ENCODE peak calls at places on chromosomes 2 and 18, in eight cellular contexts. J is activated CD8-positive, alpha-beta memory T cell treated with anti-CD3 and anti-CD28 coated beads, Interleukin-2, amount 10 ng/mL, durations not matched to agents 7 days and 5 days; S is stimulated activated CD4-positive, alpha-beta T cell treated with anti-CD3 and anti-CD28 coated beads, Interleukin-2, amount 100 ng/mL, for 24 hours; O is HuH-7; R is NCI-H510A treated with DMSO at 0.1 percent for 48 hours; M is endothelial cell; X is iris pigment epithelial cell; F is activated CD4-positive, alpha-beta T cell treated with anti-CD3 and anti-CD28 coated beads, Interleukin-2, amount 50 U/mL, for 24 hours. U is an unnamed sample.

GRCh38 chr2:46984642-46985476 is 69.3 kb upstream of the MCFD2 start:
- DNase-seq in J (peak; percentile 84), S (peak; percentile 62), O (no peak), R (no peak), M (no peak), X (peak; percentile 93), F (no peak), U (no peak)

GRCh38 chr2:124666976-124667375 is 641.9 kb downstream of the CNTNAP5 start:
- DNase-seq in J (no peak), S (no peak), O (no peak), R (no peak), M (no peak), X (no peak), F (no peak), U (no peak)

GRCh38 chr2:150286730-150287362 is 200.6 kb downstream of the RND3 start:
- DNase-seq in J (no peak), S (no peak), O (no peak), R (no peak), M (no peak), X (no peak), F (no peak), U (no peak)

GRCh38 chr2:212994976-212995375 is 156.4 kb downstream of the IKZF2 start:
- DNase-seq in J (no peak), S (no peak), O (no peak), R (no peak), M (no peak), X (peak; percentile 38), F (no peak), U (no peak)

GRCh38 chr2:222105046-222105445 is 193.8 kb downstream of the PAX3 start:
- DNase-seq in J (no peak), S (no peak), O (no peak), R (no peak), M (no peak), X (no peak), F (no peak), U (no peak)

GRCh38 chr18:22658318-22658717 is 240.6 kb upstream of the CTAGE1 start:
- DNase-seq in J (no peak), S (no peak), O (no peak), R (no peak), M (no peak), X (no peak), F (no peak), U (no peak)

GRCh38 chr18:77129150-77129551 is 3.4 kb downstream of the MBP start:
- DNase-seq in J (no peak), S (no peak), O (no peak), R (no peak), M (no peak), X (peak; percentile 95), F (no peak), U (no peak)

GRCh38 chr2:56448403-56448998 is 264.7 kb downstream of the CCDC85A start:
- DNase-seq in J (no peak), S (no peak), O (peak; percentile 6), R (no peak), M (no peak), X (no peak), F (no peak), U (no peak)

GRCh38 chr2:198762456-198762855 is 695.3 kb downstream of the SATB2 start:
- DNase-seq in J (no peak), S (no peak), O (no peak), R (no peak), M (no peak), X (no peak), F (no peak), U (no peak)

GRCh38 chr2:178415979-178416378 is 35.0 kb downstream of the PRKRA start:
- DNase-seq in J (no peak), S (no peak), O (no peak), R (no peak), M (no peak), X (no peak), F (no peak), U (no peak)

GRCh38 chr2:28578768-28579167 is 82.9 kb downstream of the PLB1 start:
- DNase-seq in J (no peak), S (no peak), O (no peak), R (no peak), M (no peak), X (no peak), F (no peak), U (no peak)

GRCh38 chr2:189558516-189559263 is 21.9 kb downstream of the SLC40A1 start:
- DNase-seq in J (no peak), S (no peak), O (no peak), R (no peak), M (no peak), X (no peak), F (no peak), U (no peak)

GRCh38 chr18:10312316-10313015 is 142.0 kb upstream of the APCDD1 start:
- DNase-seq in J (no peak), S (no peak), O (peak; percentile 40), R (no peak), M (no peak), X (no peak), F (no peak), U (no peak)

U was measured in NCI-H1417.